ENCODE peak calls at places on chromosomes 7 and 10, in nine cellular contexts. One of them, this sample, is unnamed.

GRCh38 chr10:63713191-63714144 is 192.3 kb downstream of the REEP3 start:
- DNase-seq in T1000: no peak
- DNase-seq in NCI-H2107: peak; percentile 66
- DNase-seq in lung: no peak
- DNase-seq in NCI-H1436: peak; percentile 18
- DNase-seq in hippocampal formation: no peak
- DNase-seq in ecto neural progenitor cell: peak; percentile 80
- DNase-seq in activated CD8-positive, alpha-beta memory T cell treated with anti-CD3 and anti-CD28 coated beads for 48 hours: no peak
- DNase-seq in mesendoderm: peak; percentile 98
- DNase-seq in this sample: peak; percentile 99

GRCh38 chr10:32412499-32412853 is 33.5 kb upstream of the CCDC7 start:
- DNase-seq in hippocampal formation: no peak
- DNase-seq in NCI-H1436: no peak
- DNase-seq in lung: no peak
- DNase-seq in activated CD8-positive, alpha-beta memory T cell treated with anti-CD3 and anti-CD28 coated beads for 48 hours: no peak
- DNase-seq in T1000: no peak
- DNase-seq in NCI-H2107: no peak
- DNase-seq in mesendoderm: no peak
- DNase-seq in ecto neural progenitor cell: no peak
- DNase-seq in this sample: no peak

GRCh38 chr10:6721480-6721879 is 141.4 kb upstream of the PRKCQ start:
- DNase-seq in activated CD8-positive, alpha-beta memory T cell treated with anti-CD3 and anti-CD28 coated beads for 48 hours: no peak
- DNase-seq in hippocampal formation: no peak
- DNase-seq in NCI-H2107: no peak
- DNase-seq in NCI-H1436: no peak
- DNase-seq in mesendoderm: peak; percentile 81
- DNase-seq in ecto neural progenitor cell: no peak
- DNase-seq in T1000: peak; percentile 61
- DNase-seq in lung: no peak
- DNase-seq in this sample: peak; percentile 36

GRCh38 chr10:133204226-133205015 is 25.6 kb upstream of the UTF1 start:
- DNase-seq in activated CD8-positive, alpha-beta memory T cell treated with anti-CD3 and anti-CD28 coated beads for 48 hours: no peak
- DNase-seq in hippocampal formation: no peak
- DNase-seq in NCI-H2107: no peak
- DNase-seq in mesendoderm: no peak
- DNase-seq in lung: no peak
- DNase-seq in NCI-H1436: no peak
- DNase-seq in T1000: no peak
- DNase-seq in ecto neural progenitor cell: no peak
- DNase-seq in this sample: no peak

GRCh38 chr7:80134536-80135305 is at the start of gene GNAI1:
- DNase-seq in NCI-H1436: peak; percentile 75
- DNase-seq in mesendoderm: peak; percentile 85
- DNase-seq in T1000: peak; percentile 82
- DNase-seq in ecto neural progenitor cell: peak; percentile 93
- DNase-seq in NCI-H2107: peak; percentile 75
- DNase-seq in lung: peak; percentile 71
- DNase-seq in activated CD8-positive, alpha-beta memory T cell treated with anti-CD3 and anti-CD28 coated beads for 48 hours: peak; percentile 18
- DNase-seq in hippocampal formation: peak; percentile 78
- DNase-seq in this sample: peak; percentile 84

GRCh38 chr7:16233519-16233918 is 187.8 kb downstream of the CRPPA start:
- DNase-seq in T1000: no peak
- DNase-seq in NCI-H2107: no peak
- DNase-seq in NCI-H1436: no peak
- DNase-seq in ecto neural progenitor cell: no peak
- DNase-seq in lung: no peak
- DNase-seq in activated CD8-positive, alpha-beta memory T cell treated with anti-CD3 and anti-CD28 coated beads for 48 hours: no peak
- DNase-seq in hippocampal formation: no peak
- DNase-seq in mesendoderm: no peak
- DNase-seq in this sample: no peak

GRCh38 chr7:98514211-98515150 is 102.6 kb upstream of the NPTX2 start:
- DNase-seq in lung: no peak
- DNase-seq in T1000: no peak
- DNase-seq in ecto neural progenitor cell: no peak
- DNase-seq in activated CD8-positive, alpha-beta memory T cell treated with anti-CD3 and anti-CD28 coated beads for 48 hours: no peak
- DNase-seq in NCI-H2107: no peak
- DNase-seq in hippocampal formation: no peak
- DNase-seq in NCI-H1436: no peak
- DNase-seq in mesendoderm: no peak
- DNase-seq in this sample: peak; percentile 34

GRCh38 chr7:70595741-70596574 is 536.0 kb upstream of the GALNT17 start:
- DNase-seq in ecto neural progenitor cell: peak; percentile 73
- DNase-seq in NCI-H1436: peak; percentile 14
- DNase-seq in hippocampal formation: no peak
- DNase-seq in activated CD8-positive, alpha-beta memory T cell treated with anti-CD3 and anti-CD28 coated beads for 48 hours: no peak
- DNase-seq in lung: no peak
- DNase-seq in mesendoderm: peak; percentile 51
- DNase-seq in NCI-H2107: no peak
- DNase-seq in T1000: no peak
- DNase-seq in this sample: peak; percentile 71

GRCh38 chr7:47771301-47771989 is 176.8 kb downstream of the PKD1L1 start:
- DNase-seq in activated CD8-positive, alpha-beta memory T cell treated with anti-CD3 and anti-CD28 coated beads for 48 hours: no peak
- DNase-seq in T1000: peak; percentile 8
- DNase-seq in NCI-H2107: no peak
- DNase-seq in lung: no peak
- DNase-seq in ecto neural progenitor cell: no peak
- DNase-seq in NCI-H1436: no peak
- DNase-seq in mesendoderm: no peak
- DNase-seq in hippocampal formation: no peak
- DNase-seq in this sample: no peak

GRCh38 chr10:4246881-4247358 is 461.9 kb upstream of the KLF6 start:
- DNase-seq in NCI-H1436: no peak
- DNase-seq in lung: no peak
- DNase-seq in hippocampal formation: no peak
- DNase-seq in activated CD8-positive, alpha-beta memory T cell treated with anti-CD3 and anti-CD28 coated beads for 48 hours: no peak
- DNase-seq in mesendoderm: no peak
- DNase-seq in T1000: no peak
- DNase-seq in ecto neural progenitor cell: no peak
- DNase-seq in NCI-H2107: no peak
- DNase-seq in this sample: no peak

GRCh38 chr10:126930506-126931458 is 25.6 kb downstream of the DOCK1 start:
- DNase-seq in ecto neural progenitor cell: no peak
- DNase-seq in activated CD8-positive, alpha-beta memory T cell treated with anti-CD3 and anti-CD28 coated beads for 48 hours: no peak
- DNase-seq in mesendoderm: no peak
- DNase-seq in NCI-H1436: no peak
- DNase-seq in NCI-H2107: no peak
- DNase-seq in hippocampal formation: no peak
- DNase-seq in lung: no peak
- DNase-seq in T1000: no peak
- DNase-seq in this sample: no peak

GRCh38 chr10:96025566-96025965 is 17.8 kb upstream of the CCNJ start:
- DNase-seq in hippocampal formation: no peak
- DNase-seq in activated CD8-positive, alpha-beta memory T cell treated with anti-CD3 and anti-CD28 coated beads for 48 hours: no peak
- DNase-seq in NCI-H1436: no peak
- DNase-seq in mesendoderm: peak; percentile 81
- DNase-seq in NCI-H2107: no peak
- DNase-seq in T1000: no peak
- DNase-seq in lung: no peak
- DNase-seq in ecto neural progenitor cell: peak; percentile 56
- DNase-seq in this sample: peak; percentile 64

GRCh38 chr7:23467281-23467680 is 3.0 kb downstream of the IGF2BP3 start:
- DNase-seq in hippocampal formation: no peak
- DNase-seq in NCI-H2107: no peak
- DNase-seq in lung: no peak
- DNase-seq in T1000: no peak
- DNase-seq in mesendoderm: peak; percentile 42
- DNase-seq in activated CD8-positive, alpha-beta memory T cell treated with anti-CD3 and anti-CD28 coated beads for 48 hours: no peak
- DNase-seq in NCI-H1436: no peak
- DNase-seq in ecto neural progenitor cell: peak; percentile 52
- DNase-seq in this sample: peak; percentile 50

GRCh38 chr7:16926283-16926682 is 44.5 kb upstream of the AGR3 start:
- DNase-seq in NCI-H1436: no peak
- DNase-seq in lung: no peak
- DNase-seq in mesendoderm: peak; percentile 39
- DNase-seq in ecto neural progenitor cell: no peak
- DNase-seq in activated CD8-positive, alpha-beta memory T cell treated with anti-CD3 and anti-CD28 coated beads for 48 hours: no peak
- DNase-seq in hippocampal formation: no peak
- DNase-seq in T1000: no peak
- DNase-seq in NCI-H2107: no peak
- DNase-seq in this sample: peak; percentile 34

GRCh38 chr10:27464993-27465392 is 39.1 kb upstream of the RAB18 start:
- DNase-seq in NCI-H2107: no peak
- DNase-seq in T1000: no peak
- DNase-seq in lung: no peak
- DNase-seq in mesendoderm: peak; percentile 76
- DNase-seq in ecto neural progenitor cell: no peak
- DNase-seq in hippocampal formation: no peak
- DNase-seq in activated CD8-positive, alpha-beta memory T cell treated with anti-CD3 and anti-CD28 coated beads for 48 hours: no peak
- DNase-seq in NCI-H1436: no peak
- DNase-seq in this sample: no peak

GRCh38 chr10:79196470-79197461 is 128.0 kb downstream of the ZMIZ1 start:
- DNase-seq in hippocampal formation: peak; percentile 52
- DNase-seq in mesendoderm: peak; percentile 79
- DNase-seq in NCI-H2107: no peak
- DNase-seq in activated CD8-positive, alpha-beta memory T cell treated with anti-CD3 and anti-CD28 coated beads for 48 hours: peak; percentile 72
- DNase-seq in lung: peak; percentile 82
- DNase-seq in T1000: no peak
- DNase-seq in NCI-H1436: peak; percentile 61
- DNase-seq in ecto neural progenitor cell: peak; percentile 89
- DNase-seq in this sample: peak; percentile 88

GRCh38 chr10:10362780-10363179 is 654.9 kb upstream of the CELF2 start:
- DNase-seq in NCI-H2107: no peak
- DNase-seq in activated CD8-positive, alpha-beta memory T cell treated with anti-CD3 and anti-CD28 coated beads for 48 hours: no peak
- DNase-seq in hippocampal formation: no peak
- DNase-seq in T1000: no peak
- DNase-seq in NCI-H1436: no peak
- DNase-seq in mesendoderm: no peak
- DNase-seq in lung: no peak
- DNase-seq in ecto neural progenitor cell: no peak
- DNase-seq in this sample: no peak

GRCh38 chr7:80542398-80542797 is 30.5 kb upstream of the GNAT3 start:
- DNase-seq in hippocampal formation: no peak
- DNase-seq in NCI-H2107: no peak
- DNase-seq in lung: no peak
- DNase-seq in mesendoderm: no peak
- DNase-seq in activated CD8-positive, alpha-beta memory T cell treated with anti-CD3 and anti-CD28 coated beads for 48 hours: no peak
- DNase-seq in NCI-H1436: no peak
- DNase-seq in ecto neural progenitor cell: no peak
- DNase-seq in T1000: no peak
- DNase-seq in this sample: no peak

GRCh38 chr7:801940-802364 is 30.3 kb upstream of the SUN1 start:
- DNase-seq in NCI-H1436: no peak
- DNase-seq in ecto neural progenitor cell: no peak
- DNase-seq in NCI-H2107: peak; percentile 82
- DNase-seq in hippocampal formation: no peak
- DNase-seq in mesendoderm: no peak
- DNase-seq in T1000: no peak
- DNase-seq in activated CD8-positive, alpha-beta memory T cell treated with anti-CD3 and anti-CD28 coated beads for 48 hours: no peak
- DNase-seq in lung: peak; percentile 90
- DNase-seq in this sample: no peak

GRCh38 chr7:154646126-154647013 is 356.6 kb downstream of the PAXIP1 start:
- DNase-seq in lung: no peak
- DNase-seq in NCI-H1436: no peak
- DNase-seq in mesendoderm: no peak
- DNase-seq in ecto neural progenitor cell: no peak
- DNase-seq in T1000: no peak
- DNase-seq in activated CD8-positive, alpha-beta memory T cell treated with anti-CD3 and anti-CD28 coated beads for 48 hours: no peak
- DNase-seq in NCI-H2107: no peak
- DNase-seq in hippocampal formation: no peak
- DNase-seq in this sample: no peak

GRCh38 chr7:26436996-26437547 is 145.4 kb downstream of the SNX10 start:
- DNase-seq in T1000: no peak
- DNase-seq in lung: no peak
- DNase-seq in mesendoderm: no peak
- DNase-seq in activated CD8-positive, alpha-beta memory T cell treated with anti-CD3 and anti-CD28 coated beads for 48 hours: no peak
- DNase-seq in ecto neural progenitor cell: no peak
- DNase-seq in NCI-H2107: no peak
- DNase-seq in NCI-H1436: no peak
- DNase-seq in hippocampal formation: no peak
- DNase-seq in this sample: no peak

GRCh38 chr7:786472-787255 is 45.6 kb upstream of the SUN1 start:
- DNase-seq in ecto neural progenitor cell: peak; percentile 76
- DNase-seq in activated CD8-positive, alpha-beta memory T cell treated with anti-CD3 and anti-CD28 coated beads for 48 hours: peak; percentile 57
- DNase-seq in NCI-H2107: peak; percentile 42
- DNase-seq in T1000: peak; percentile 26
- DNase-seq in mesendoderm: peak; percentile 56
- DNase-seq in hippocampal formation: peak; percentile 28
- DNase-seq in lung: peak; percentile 73
- DNase-seq in NCI-H1436: peak; percentile 58
- DNase-seq in this sample: peak; percentile 83

GRCh38 chr7:27051451-27051850 is 44.3 kb downstream of the HOXA1 start:
- DNase-seq in ecto neural progenitor cell: no peak
- DNase-seq in mesendoderm: no peak
- DNase-seq in T1000: no peak
- DNase-seq in hippocampal formation: no peak
- DNase-seq in activated CD8-positive, alpha-beta memory T cell treated with anti-CD3 and anti-CD28 coated beads for 48 hours: no peak
- DNase-seq in NCI-H2107: no peak
- DNase-seq in NCI-H1436: no peak
- DNase-seq in lung: no peak
- DNase-seq in this sample: no peak

GRCh38 chr10:9957352-9957751 is 1060.3 kb upstream of the CELF2 start:
- DNase-seq in T1000: peak; percentile 3
- DNase-seq in mesendoderm: peak; percentile 18
- DNase-seq in NCI-H2107: no peak
- DNase-seq in hippocampal formation: no peak
- DNase-seq in ecto neural progenitor cell: no peak
- DNase-seq in activated CD8-positive, alpha-beta memory T cell treated with anti-CD3 and anti-CD28 coated beads for 48 hours: no peak
- DNase-seq in lung: no peak
- DNase-seq in NCI-H1436: no peak
- DNase-seq in this sample: no peak

GRCh38 chr7:25995893-25996529 is 156.0 kb upstream of the NFE2L3 start:
- DNase-seq in NCI-H2107: no peak
- DNase-seq in ecto neural progenitor cell: no peak
- DNase-seq in T1000: no peak
- DNase-seq in NCI-H1436: no peak
- DNase-seq in lung: no peak
- DNase-seq in activated CD8-positive, alpha-beta memory T cell treated with anti-CD3 and anti-CD28 coated beads for 48 hours: no peak
- DNase-seq in hippocampal formation: no peak
- DNase-seq in mesendoderm: peak; percentile 32
- DNase-seq in this sample: peak; percentile 24

GRCh38 chr7:46649896-46650295 is 728.8 kb upstream of the IGFBP3 start:
- DNase-seq in ecto neural progenitor cell: no peak
- DNase-seq in NCI-H2107: no peak
- DNase-seq in T1000: no peak
- DNase-seq in mesendoderm: no peak
- DNase-seq in lung: no peak
- DNase-seq in hippocampal formation: no peak
- DNase-seq in activated CD8-positive, alpha-beta memory T cell treated with anti-CD3 and anti-CD28 coated beads for 48 hours: no peak
- DNase-seq in NCI-H1436: no peak
- DNase-seq in this sample: no peak

GRCh38 chr7:145092766-145093165 is 256.9 kb upstream of the TPK1 start:
- DNase-seq in lung: no peak
- DNase-seq in hippocampal formation: no peak
- DNase-seq in ecto neural progenitor cell: no peak
- DNase-seq in T1000: no peak
- DNase-seq in activated CD8-positive, alpha-beta memory T cell treated with anti-CD3 and anti-CD28 coated beads for 48 hours: no peak
- DNase-seq in mesendoderm: no peak
- DNase-seq in NCI-H2107: no peak
- DNase-seq in NCI-H1436: no peak
- DNase-seq in this sample: no peak

GRCh38 chr10:35192645-35193249 is 66.1 kb downstream of the CREM start:
- DNase-seq in ecto neural progenitor cell: no peak
- DNase-seq in lung: no peak
- DNase-seq in NCI-H2107: no peak
- DNase-seq in NCI-H1436: no peak
- DNase-seq in activated CD8-positive, alpha-beta memory T cell treated with anti-CD3 and anti-CD28 coated beads for 48 hours: no peak
- DNase-seq in hippocampal formation: no peak
- DNase-seq in T1000: no peak
- DNase-seq in mesendoderm: peak; percentile 91
- DNase-seq in this sample: no peak

GRCh38 chr10:131888186-131888604 is 12.6 kb upstream of the PPP2R2D start:
- DNase-seq in T1000: peak; percentile 16
- DNase-seq in ecto neural progenitor cell: no peak
- DNase-seq in mesendoderm: no peak
- DNase-seq in activated CD8-positive, alpha-beta memory T cell treated with anti-CD3 and anti-CD28 coated beads for 48 hours: no peak
- DNase-seq in hippocampal formation: no peak
- DNase-seq in NCI-H1436: no peak
- DNase-seq in lung: no peak
- DNase-seq in NCI-H2107: no peak
- DNase-seq in this sample: no peak

GRCh38 chr10:88200637-88201036 is 337.2 kb downstream of the PTEN start:
- DNase-seq in hippocampal formation: no peak
- DNase-seq in NCI-H2107: no peak
- DNase-seq in T1000: no peak
- DNase-seq in activated CD8-positive, alpha-beta memory T cell treated with anti-CD3 and anti-CD28 coated beads for 48 hours: no peak
- DNase-seq in ecto neural progenitor cell: no peak
- DNase-seq in NCI-H1436: no peak
- DNase-seq in lung: no peak
- DNase-seq in mesendoderm: peak; percentile 60
- DNase-seq in this sample: no peak

GRCh38 chr7:157136372-157136771 is 2.4 kb upstream of the UBE3C start:
- DNase-seq in NCI-H1436: peak; percentile 53
- DNase-seq in hippocampal formation: no peak
- DNase-seq in activated CD8-positive, alpha-beta memory T cell treated with anti-CD3 and anti-CD28 coated beads for 48 hours: no peak
- DNase-seq in T1000: no peak
- DNase-seq in ecto neural progenitor cell: no peak
- DNase-seq in mesendoderm: peak; percentile 31
- DNase-seq in NCI-H2107: no peak
- DNase-seq in lung: no peak
- DNase-seq in this sample: peak; percentile 35